ENCODE peak calls at places on chromosomes 12 and 14, in ten cellular contexts. One of them, this sample, is unnamed.

GRCh38 chr12:106906715-106907114 is 49.0 kb upstream of the TMEM263 start:
- DNase-seq in WTC11: no peak
- DNase-seq in left kidney: no peak
- DNase-seq in natural killer cell: no peak
- DNase-seq in transverse colon: no peak
- DNase-seq in effector CD8-positive, alpha-beta T cell: no peak
- DNase-seq in HEK293T: no peak
- DNase-seq in fibroblast of pulmonary artery: no peak
- DNase-seq in small intestine: no peak
- DNase-seq in AG08395: no peak
- DNase-seq in this sample: no peak

GRCh38 chr12:14955876-14956811 is 5.3 kb downstream of the ARHGDIB start:
- DNase-seq in left kidney: no peak
- DNase-seq in HEK293T: no peak
- DNase-seq in effector CD8-positive, alpha-beta T cell: no peak
- DNase-seq in WTC11: no peak
- DNase-seq in small intestine: no peak
- DNase-seq in natural killer cell: no peak
- DNase-seq in transverse colon: no peak
- DNase-seq in fibroblast of pulmonary artery: no peak
- DNase-seq in AG08395: no peak
- DNase-seq in this sample: no peak

GRCh38 chr12:72957454-72957853 is 685.3 kb downstream of the TRHDE start:
- DNase-seq in transverse colon: no peak
- DNase-seq in effector CD8-positive, alpha-beta T cell: no peak
- DNase-seq in HEK293T: no peak
- DNase-seq in left kidney: no peak
- DNase-seq in AG08395: no peak
- DNase-seq in small intestine: no peak
- DNase-seq in WTC11: no peak
- DNase-seq in natural killer cell: no peak
- DNase-seq in fibroblast of pulmonary artery: no peak
- DNase-seq in this sample: no peak

GRCh38 chr14:75826599-75826998 is 155.2 kb downstream of the TGFB3 start:
- DNase-seq in transverse colon: no peak
- DNase-seq in effector CD8-positive, alpha-beta T cell: no peak
- DNase-seq in HEK293T: no peak
- DNase-seq in WTC11: no peak
- DNase-seq in left kidney: no peak
- DNase-seq in small intestine: no peak
- DNase-seq in AG08395: no peak
- DNase-seq in fibroblast of pulmonary artery: no peak
- DNase-seq in natural killer cell: no peak
- DNase-seq in this sample: no peak

GRCh38 chr12:132766380-132767085 is 4.9 kb upstream of the ANKLE2 start:
- DNase-seq in HEK293T: no peak
- DNase-seq in AG08395: no peak
- DNase-seq in WTC11: no peak
- DNase-seq in small intestine: peak; percentile 38
- DNase-seq in effector CD8-positive, alpha-beta T cell: no peak
- DNase-seq in transverse colon: peak; percentile 36
- DNase-seq in left kidney: peak; percentile 37
- DNase-seq in fibroblast of pulmonary artery: peak; percentile 66
- DNase-seq in natural killer cell: no peak
- DNase-seq in this sample: no peak

GRCh38 chr14:95062220-95062619 is 95.1 kb downstream of the DICER1 start:
- DNase-seq in fibroblast of pulmonary artery: no peak
- DNase-seq in AG08395: no peak
- DNase-seq in natural killer cell: no peak
- DNase-seq in left kidney: no peak
- DNase-seq in effector CD8-positive, alpha-beta T cell: no peak
- DNase-seq in transverse colon: no peak
- DNase-seq in HEK293T: no peak
- DNase-seq in small intestine: no peak
- DNase-seq in WTC11: no peak
- DNase-seq in this sample: no peak

GRCh38 chr14:50559990-50560928 is at the start of gene ATL1:
- DNase-seq in left kidney: peak; percentile 94
- DNase-seq in AG08395: peak; percentile 75
- DNase-seq in transverse colon: peak; percentile 68
- DNase-seq in effector CD8-positive, alpha-beta T cell: no peak
- DNase-seq in natural killer cell: peak; percentile 26
- DNase-seq in WTC11: peak; percentile 81
- DNase-seq in small intestine: peak; percentile 46
- DNase-seq in fibroblast of pulmonary artery: peak; percentile 66
- DNase-seq in HEK293T: peak; percentile 66
- DNase-seq in this sample: peak; percentile 73

GRCh38 chr12:13905795-13906194 is 75.6 kb downstream of the GRIN2B start:
- DNase-seq in transverse colon: no peak
- DNase-seq in AG08395: no peak
- DNase-seq in natural killer cell: no peak
- DNase-seq in effector CD8-positive, alpha-beta T cell: no peak
- DNase-seq in WTC11: no peak
- DNase-seq in fibroblast of pulmonary artery: no peak
- DNase-seq in small intestine: no peak
- DNase-seq in HEK293T: no peak
- DNase-seq in left kidney: no peak
- DNase-seq in this sample: no peak

GRCh38 chr12:58443981-58444371 is 476.3 kb downstream of the LRIG3 start:
- DNase-seq in left kidney: no peak
- DNase-seq in HEK293T: no peak
- DNase-seq in effector CD8-positive, alpha-beta T cell: no peak
- DNase-seq in fibroblast of pulmonary artery: peak; percentile 42
- DNase-seq in small intestine: no peak
- DNase-seq in AG08395: peak; percentile 11
- DNase-seq in natural killer cell: no peak
- DNase-seq in WTC11: no peak
- DNase-seq in transverse colon: peak; percentile 13
- DNase-seq in this sample: no peak

GRCh38 chr14:22918519-22918808 is 485 bp downstream of the RBM23 start:
- DNase-seq in natural killer cell: no peak
- DNase-seq in effector CD8-positive, alpha-beta T cell: no peak
- DNase-seq in AG08395: no peak
- DNase-seq in transverse colon: no peak
- DNase-seq in small intestine: no peak
- DNase-seq in fibroblast of pulmonary artery: no peak
- DNase-seq in left kidney: no peak
- DNase-seq in HEK293T: no peak
- DNase-seq in WTC11: peak; percentile 20
- DNase-seq in this sample: no peak

GRCh38 chr12:6452245-6452731 is 446 bp downstream of the TAPBPL start:
- DNase-seq in transverse colon: peak; percentile 68
- DNase-seq in left kidney: peak; percentile 47
- DNase-seq in fibroblast of pulmonary artery: no peak
- DNase-seq in effector CD8-positive, alpha-beta T cell: no peak
- DNase-seq in natural killer cell: no peak
- DNase-seq in WTC11: peak; percentile 30
- DNase-seq in small intestine: peak; percentile 74
- DNase-seq in HEK293T: no peak
- DNase-seq in AG08395: no peak
- DNase-seq in this sample: no peak

GRCh38 chr12:40312982-40313576 is 88.3 kb downstream of the LRRK2 start:
- DNase-seq in small intestine: no peak
- DNase-seq in WTC11: no peak
- DNase-seq in AG08395: peak; percentile 38
- DNase-seq in natural killer cell: no peak
- DNase-seq in HEK293T: no peak
- DNase-seq in fibroblast of pulmonary artery: peak; percentile 57
- DNase-seq in effector CD8-positive, alpha-beta T cell: no peak
- DNase-seq in left kidney: peak; percentile 14
- DNase-seq in transverse colon: no peak
- DNase-seq in this sample: no peak

GRCh38 chr12:110704750-110705149 is 15.8 kb upstream of the HVCN1 start:
- DNase-seq in effector CD8-positive, alpha-beta T cell: no peak
- DNase-seq in left kidney: peak; percentile 53
- DNase-seq in AG08395: no peak
- DNase-seq in fibroblast of pulmonary artery: no peak
- DNase-seq in WTC11: peak; percentile 42
- DNase-seq in natural killer cell: no peak
- DNase-seq in HEK293T: no peak
- DNase-seq in small intestine: peak; percentile 55
- DNase-seq in transverse colon: peak; percentile 44
- DNase-seq in this sample: no peak

GRCh38 chr12:105897311-105897725 is 241.4 kb downstream of the NUAK1 start:
- DNase-seq in transverse colon: no peak
- DNase-seq in fibroblast of pulmonary artery: no peak
- DNase-seq in small intestine: no peak
- DNase-seq in effector CD8-positive, alpha-beta T cell: no peak
- DNase-seq in WTC11: peak; percentile 41
- DNase-seq in left kidney: no peak
- DNase-seq in AG08395: no peak
- DNase-seq in natural killer cell: no peak
- DNase-seq in HEK293T: no peak
- DNase-seq in this sample: no peak

GRCh38 chr12:49019435-49020317 is 1.1 kb upstream of the PRKAG1 start:
- DNase-seq in fibroblast of pulmonary artery: peak; percentile 38
- DNase-seq in left kidney: peak; percentile 56
- DNase-seq in small intestine: no peak
- DNase-seq in transverse colon: peak; percentile 38
- DNase-seq in natural killer cell: peak; percentile 43
- DNase-seq in AG08395: peak; percentile 35
- DNase-seq in WTC11: peak; percentile 58
- DNase-seq in HEK293T: peak; percentile 67
- DNase-seq in effector CD8-positive, alpha-beta T cell: no peak
- DNase-seq in this sample: no peak